ENCODE peak calls at places on chromosome 21, in six cellular contexts. O is DND-41, X is prostate gland, R is neural progenitor cell, K is aorta, N is ascending aorta. W is an unnamed sample.

GRCh38 chr21:32470206-32470605 is 57.7 kb downstream of the EVA1C start:
- DNase-seq in O (no peak), X (no peak), K (no peak), R (no peak), N (no peak), W (no peak)

GRCh38 chr21:21003701-21004100 is 5.5 kb downstream of the NCAM2 start:
- DNase-seq in R (peak), X (no peak), O (peak), K (no peak), N (no peak), W (no peak)

GRCh38 chr21:45074818-45075605 is 632 bp downstream of the ADARB1 start:
- DNase-seq in K (peak), N (no peak), O (peak), R (peak), X (no peak), W (peak)

GRCh38 chr21:26572668-26573381 is at the start of gene CYYR1:
- DNase-seq in K (no peak), R (peak), X (no peak), N (no peak), O (no peak), W (peak)

GRCh38 chr21:32270748-32271147 is 8.1 kb downstream of the MIS18A start:
- DNase-seq in R (no peak), N (no peak), K (no peak), X (no peak), O (no peak), W (no peak)

GRCh38 chr21:42417533-42417932 is 13.8 kb downstream of the UBASH3A start:
- DNase-seq in R (no peak), X (no peak), O (no peak), K (no peak), N (no peak), W (no peak)

GRCh38 chr21:31132574-31133242 is 94.4 kb upstream of the KRTAP19-8 start:
- DNase-seq in R (no peak), X (no peak), N (no peak), O (peak), K (no peak), W (no peak)

GRCh38 chr21:29501451-29501850 is 202.7 kb downstream of the BACH1 start:
- DNase-seq in R (no peak), O (no peak), X (no peak), K (no peak), N (no peak), W (no peak)

GRCh38 chr21:18275740-18276139 is 31.1 kb downstream of the CHODL start:
- DNase-seq in O (no peak), R (no peak), X (no peak), N (no peak), K (no peak), W (no peak)

GRCh38 chr21:44304846-44305245 is 5.0 kb downstream of the PFKL start:
- DNase-seq in X (peak), N (no peak), K (no peak), O (peak), R (peak), W (no peak)

GRCh38 chr21:25169370-25169769 is 437.9 kb downstream of the MRPL39 start:
- DNase-seq in O (no peak), X (no peak), N (no peak), K (no peak), R (no peak), W (no peak)

GRCh38 chr21:33025471-33026298 is at the start of gene OLIG2:
- DNase-seq in X (no peak), O (no peak), K (no peak), R (peak), N (no peak), W (no peak)

GRCh38 chr21:42174173-42174572 is 44.8 kb upstream of the ABCG1 start:
- DNase-seq in O (no peak), X (no peak), K (no peak), N (no peak), R (no peak), W (no peak)

GRCh38 chr21:19029816-19030215 is 626.2 kb upstream of the TMPRSS15 start:
- DNase-seq in N (no peak), X (no peak), K (no peak), R (no peak), O (no peak), W (no peak)

GRCh38 chr21:32392299-32392879 is 423 bp downstream of the URB1 start:
- DNase-seq in K (no peak), X (no peak), O (no peak), R (peak), N (no peak), W (no peak)

GRCh38 chr21:26881504-26882228 is 36.5 kb upstream of the ADAMTS1 start:
- DNase-seq in K (no peak), N (no peak), O (no peak), X (no peak), R (peak), W (no peak)

GRCh38 chr21:29481081-29481480 is 182.4 kb downstream of the BACH1 start:
- DNase-seq in O (no peak), N (no peak), X (no peak), R (no peak), K (no peak), W (no peak)

GRCh38 chr21:43273016-43273707 is 104.4 kb downstream of the CRYAA start:
- DNase-seq in K (peak), N (no peak), O (no peak), R (no peak), X (no peak), W (no peak)

DNA sequence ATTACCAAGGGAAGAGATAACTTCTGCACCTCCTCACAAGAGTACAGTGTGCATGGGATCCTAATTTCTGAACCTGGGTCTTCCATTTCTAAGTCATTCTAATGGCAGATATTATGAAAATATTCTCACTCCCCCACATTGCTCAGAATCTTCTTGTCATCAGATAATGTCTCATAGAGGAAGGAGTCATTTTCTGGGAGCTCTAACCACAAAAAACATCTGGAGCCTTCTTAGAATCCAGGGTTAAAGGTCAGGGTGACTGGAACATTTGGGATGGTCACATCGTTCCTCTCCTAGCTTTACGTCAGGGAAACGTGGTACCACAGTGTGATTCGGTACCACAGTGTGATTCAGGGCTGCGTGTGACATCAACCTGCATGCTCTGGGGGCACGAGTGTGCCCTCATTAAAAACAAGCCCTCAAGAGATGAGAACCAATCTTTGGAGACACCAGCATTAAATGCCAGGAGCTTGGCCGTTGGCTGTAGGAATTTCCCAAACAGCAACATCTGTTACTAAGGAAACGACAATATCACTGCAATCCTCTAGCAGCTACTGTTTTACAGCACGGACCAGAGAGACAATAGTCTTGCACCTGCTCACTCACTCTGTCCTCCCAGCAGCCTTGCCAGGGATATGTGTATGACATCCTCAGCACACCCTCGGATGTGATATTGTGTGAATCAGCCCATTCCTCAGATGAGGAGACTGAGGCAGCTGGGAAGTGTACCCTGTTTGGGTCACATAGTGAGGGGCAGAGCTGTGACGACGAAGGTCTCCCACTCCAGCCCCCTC is 179.1 kb downstream of the PSMG1 start:
- DNase-seq in O (peak), N (no peak), X (no peak), K (no peak), R (no peak), W (no peak)
- H3K27ac ChIP-seq in O (peak), N (peak), X (peak), K (peak), R (no peak), W (peak)

DNA sequence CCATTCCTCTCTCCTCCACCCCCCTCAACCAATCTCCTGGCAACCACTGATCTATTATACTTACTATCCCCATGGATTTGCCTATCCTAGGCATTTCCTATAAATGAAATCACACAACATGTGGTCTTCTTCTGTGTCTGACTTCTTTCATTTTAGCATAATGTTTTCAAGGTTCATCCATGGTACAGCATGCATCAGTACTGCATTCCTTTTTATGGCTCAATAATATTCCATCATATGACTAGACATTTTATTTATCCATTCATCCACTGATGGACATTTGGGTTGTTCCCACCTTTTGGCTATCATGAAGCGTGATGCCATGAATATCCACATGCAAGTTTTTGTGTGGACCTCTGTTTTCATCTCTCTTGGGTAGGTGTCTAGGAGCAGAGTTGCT is 104.5 kb downstream of the HLCS start:
- DNase-seq in K (no peak), N (no peak), O (no peak), R (no peak), X (no peak), W (no peak)
- H3K27ac ChIP-seq in K (no peak), N (no peak), O (no peak), R (no peak), X (no peak), W (no peak)

GRCh38 chr21:46092026-46092764 is 5.7 kb upstream of the COL6A2 start:
- DNase-seq in K (peak), N (peak), R (no peak), X (no peak), O (no peak), W (peak)
- H3K27ac ChIP-seq in K (peak), N (peak), R (no peak), X (peak), O (no peak), W (peak)

GRCh38 chr21:38810826-38811164 is 5.1 kb downstream of the ETS2 start:
- DNase-seq in K (no peak), N (no peak), O (no peak), R (no peak), X (no peak), W (no peak)
- H3K27ac ChIP-seq in K (no peak), N (peak), O (no peak), R (no peak), X (peak), W (peak)

GRCh38 chr21:35436899-35437298 is 387.8 kb upstream of the RUNX1 start:
- DNase-seq in X (no peak), R (no peak), N (no peak), K (no peak), O (no peak), W (no peak)
- H3K27ac ChIP-seq in X (no peak), R (no peak), N (no peak), K (no peak), O (no peak), W (no peak)

DNA sequence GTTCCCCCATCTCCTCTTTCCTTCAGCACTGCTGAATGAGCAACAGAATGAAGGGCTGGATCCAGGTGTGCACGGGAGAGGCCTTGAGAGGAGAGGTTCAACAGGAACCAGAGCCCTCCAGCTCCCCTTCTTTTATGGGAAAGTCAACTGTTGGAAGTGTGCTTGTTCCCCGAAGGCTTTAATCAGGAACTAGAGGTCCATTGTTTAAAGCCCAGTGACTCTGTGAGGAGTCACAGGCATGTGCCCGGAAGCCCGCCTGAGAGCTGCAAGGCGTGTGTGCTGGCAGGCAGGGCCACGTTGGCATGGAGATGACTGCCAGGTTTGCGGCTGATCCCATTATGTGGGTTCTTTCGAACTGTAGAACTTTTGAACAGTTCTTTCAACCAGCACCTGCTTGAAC is 3.2 kb downstream of the BACE2 start:
- DNase-seq in X (peak), N (no peak), R (no peak), O (peak), K (peak), W (peak)
- H3K27ac ChIP-seq in X (peak), N (peak), R (no peak), O (no peak), K (no peak), W (peak)

DNA sequence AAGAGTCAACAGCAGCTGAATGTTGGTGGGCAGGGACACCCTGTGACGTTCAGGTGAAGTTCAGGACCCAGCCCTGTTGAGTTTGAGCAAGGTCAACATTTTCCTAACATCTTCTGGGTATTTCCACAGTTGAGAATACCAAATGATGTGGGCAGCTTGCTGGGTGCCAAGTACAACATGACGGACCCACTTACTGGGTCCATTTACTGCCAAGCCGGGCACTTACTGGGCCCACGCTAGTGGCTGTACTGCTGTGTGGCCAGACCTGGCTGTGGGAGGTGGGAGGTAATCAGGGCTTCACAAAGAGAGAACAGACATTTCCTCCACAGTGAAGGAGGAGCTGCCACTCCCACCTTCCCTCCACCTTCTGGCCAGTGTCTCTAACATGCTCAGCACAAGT is 99.2 kb downstream of the PSMG1 start:
- DNase-seq in R (no peak), O (no peak), N (no peak), K (no peak), X (no peak), W (no peak)
- H3K27ac ChIP-seq in R (no peak), O (no peak), N (peak), K (no peak), X (peak), W (no peak)

GRCh38 chr21:38787461-38788274 is 18.1 kb upstream of the ETS2 start:
- DNase-seq in K (no peak), X (peak), R (no peak), O (peak), N (no peak), W (no peak)
- H3K27ac ChIP-seq in K (no peak), X (peak), R (no peak), O (no peak), N (no peak), W (no peak)